ENCODE peak calls at places on chromosome 6, in four cellular contexts. V is HepG2, I is H1, L is GM12878. R is an unnamed sample. For H3K4me1, the result is how much of the 10 kb centered on the place peaks cover.

GRCh38 chr6:160679402-160679769 is 15.3 kb upstream of the LPA start:
- DNase-seq in V (no peak), I (peak), L (no peak), R (no peak)

GRCh38 chr6:14601490-14601889 is 483.9 kb downstream of the CD83 start:
- DNase-seq in V (peak), I (no peak), L (no peak), R (no peak)

GRCh38 chr6:107075951-107076381 is 39.3 kb downstream of the BEND3 start:
- DNase-seq in V (no peak), I (no peak), L (no peak), R (no peak)

GRCh38 chr6:16331328-16332174 is 93.2 kb downstream of the GMPR start:
- DNase-seq in V (peak), I (no peak), L (no peak), R (no peak)

GRCh38 chr6:133553652-133554051 is 312.5 kb downstream of the EYA4 start:
- DNase-seq in V (peak), I (no peak), L (no peak), R (peak)

GRCh38 chr6:113137411-113137810 is 719.7 kb upstream of the MARCKS start:
- DNase-seq in V (no peak), I (no peak), L (no peak), R (no peak)

GRCh38 chr6:105263685-105264298 is 84.0 kb upstream of the POPDC3 start:
- DNase-seq in V (no peak), I (no peak), L (no peak), R (no peak)

GRCh38 chr6:33944686-33945411 is 141.0 kb upstream of the MLN start:
- DNase-seq in V (no peak), I (no peak), L (no peak), R (no peak)

GRCh38 chr6:104597541-104598050 is 262.1 kb downstream of the HACE1 start:
- DNase-seq in V (no peak), I (no peak), L (no peak), R (no peak)

GRCh38 chr6:167553716-167554115 is 228.8 kb downstream of the TTLL2 start:
- DNase-seq in V (no peak), I (no peak), L (no peak), R (no peak)

GRCh38 chr6:17505062-17505476 is 95.0 kb upstream of the FAM8A1 start:
- DNase-seq in V (peak), I (no peak), L (no peak), R (no peak)

GRCh38 chr6:56671651-56672461 is 29.2 kb upstream of the DST start:
- DNase-seq in V (no peak), I (no peak), L (no peak), R (no peak)

GRCh38 chr6:145587342-145587741 is 148.0 kb downstream of the EPM2A start:
- DNase-seq in V (no peak), I (no peak), L (no peak), R (no peak)

GRCh38 chr6:13486679-13487121 is 700 bp downstream of the GFOD1 start:
- DNase-seq in V (peak), I (no peak), L (no peak), R (no peak)

GRCh38 chr6:169890049-169890448 is 138.6 kb downstream of the ERMARD start:
- DNase-seq in V (no peak), I (no peak), L (no peak), R (no peak)

GRCh38 chr6:3057063-3057462 is 11.2 kb upstream of the RIPK1 start:
- DNase-seq in V (no peak), I (no peak), L (no peak), R (no peak)

GRCh38 chr6:72651967-72652956 is 30.4 kb downstream of the KCNQ5 start:
- DNase-seq in V (no peak), I (no peak), L (no peak), R (no peak)

GRCh38 chr6:119612871-119613515 is 263.4 kb upstream of the MAN1A1 start:
- DNase-seq in V (no peak), I (no peak), L (no peak), R (no peak)
- TF ChIP-seq SUZ12 in V (no peak), I (no peak), L (no peak), R (no peak)

GRCh38 chr6:1495344-1495743 is 106.0 kb downstream of the FOXF2 start:
- DNase-seq in V (no peak), I (no peak), L (no peak), R (no peak)
- H3K4me1 ChIP-seq in V (under half), I (under half), L (under half), R (under half)

GRCh38 chr6:137776256-137776655 is 90.8 kb upstream of the TNFAIP3 start:
- DNase-seq in V (no peak), I (no peak), L (no peak), R (no peak)
- TF ChIP-seq SUZ12 in V (no peak), I (no peak), L (no peak), R (no peak)

GRCh38 chr6:119182875-119183274 is 104.4 kb upstream of the FAM184A start:
- DNase-seq in V (no peak), I (no peak), L (no peak), R (no peak)

GRCh38 chr6:119182404-119182803 is 103.9 kb upstream of the FAM184A start:
- DNase-seq in V (no peak), I (no peak), L (no peak), R (no peak)

GRCh38 chr6:119179842-119180241 is 101.4 kb upstream of the FAM184A start:
- DNase-seq in V (no peak), I (no peak), L (no peak), R (no peak)

GRCh38 chr6:119179062-119179461 is 100.6 kb upstream of the FAM184A start:
- DNase-seq in V (no peak), I (no peak), L (no peak), R (no peak)

GRCh38 chr6:119181046-119181445 is 102.6 kb upstream of the FAM184A start:
- DNase-seq in V (no peak), I (no peak), L (no peak), R (no peak)
- H3K4me1 ChIP-seq in V (under half), I (under half), L (under half), R (under half)

GRCh38 chr6:22372922-22373321 is 76.1 kb upstream of the PRL start:
- DNase-seq in V (no peak), I (no peak), L (peak), R (no peak)
- TF ChIP-seq SUZ12 in V (no peak), I (no peak), L (no peak), R (no peak)

DNA sequence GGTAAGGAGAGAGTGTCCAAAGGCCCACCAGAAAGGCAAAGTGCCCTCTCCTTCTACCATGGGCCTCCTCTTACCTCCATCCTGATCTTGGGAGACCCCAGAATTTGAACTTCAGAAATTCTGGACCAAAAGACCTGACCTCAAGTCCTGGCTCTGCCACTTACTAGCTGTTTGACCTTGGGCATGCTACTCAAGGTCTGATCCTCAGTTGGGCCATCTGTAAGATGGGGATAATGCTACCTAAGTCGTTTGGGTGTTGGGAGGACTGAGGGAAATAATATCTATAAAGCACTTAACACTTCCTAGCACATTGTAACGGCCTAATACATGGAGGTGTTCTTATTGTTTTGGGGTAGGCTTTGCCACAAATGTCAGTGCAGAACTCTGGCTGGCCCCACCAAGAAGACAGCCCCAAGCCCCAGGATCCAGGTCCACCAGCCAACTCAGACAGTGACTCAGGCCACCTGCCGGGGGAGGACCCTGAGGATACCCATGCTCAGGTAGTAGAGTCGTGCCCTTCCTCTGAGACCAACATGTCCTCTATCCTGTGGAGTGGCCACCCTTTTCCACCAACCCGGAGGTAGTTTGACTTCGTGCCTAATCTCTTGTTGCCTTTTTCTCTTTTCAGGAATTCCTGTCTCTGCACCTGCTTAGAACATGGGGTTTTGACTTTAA is 2.7 kb downstream of the PRICKLE4 start:
- DNase-seq in V (no peak), I (no peak), L (no peak), R (no peak)
- H3K4me1 ChIP-seq in V (under half), I (under half), L (under half), R (under half)